ENCODE peak calls at places on chromosomes 6 and 20, in five cellular contexts. W is IMR-90, O is Caco-2, A is iPS DF 6.9, D is brain microvascular endothelial cell. Q is an unnamed sample.

GRCh38 chr20:57707320-57707719 is 2.5 kb downstream of the PMEPA1 start:
- DNase-seq in W (no peak), O (no peak), A (no peak), D (no peak), Q (no peak)

GRCh38 chr20:51275181-51275580 is 252.3 kb upstream of the KCNG1 start:
- DNase-seq in W (peak; percentile 4), O (no peak), A (no peak), D (no peak), Q (no peak)

GRCh38 chr20:31260326-31260932 is 3.0 kb downstream of the DEFB115 start:
- DNase-seq in W (no peak), O (peak; percentile 63), A (no peak), D (no peak), Q (peak; percentile 21)

GRCh38 chr6:144718431-144718830 is 433.3 kb downstream of the UTRN start:
- DNase-seq in W (peak; percentile 55), O (no peak), A (no peak), D (peak; percentile 16), Q (peak; percentile 63)

GRCh38 chr6:151400473-151400872 is 9.1 kb upstream of the ZBTB2 start:
- DNase-seq in W (peak; percentile 75), O (no peak), A (no peak), D (peak; percentile 47), Q (no peak)

GRCh38 chr20:16479666-16480065 is 93.6 kb downstream of the KIF16B start:
- DNase-seq in W (peak; percentile 28), O (peak; percentile 41), A (no peak), D (no peak), Q (peak; percentile 33)

GRCh38 chr6:153312633-153313032 is 181.6 kb upstream of the RGS17 start:
- DNase-seq in W (peak; percentile 35), O (no peak), A (no peak), D (peak; percentile 35), Q (peak; percentile 86)

GRCh38 chr20:50345712-50346371 is 155.2 kb downstream of the CEBPB start:
- DNase-seq in W (no peak), O (peak; percentile 46), A (no peak), D (no peak), Q (no peak)

GRCh38 chr6:43455034-43455747 is at the start of gene DLK2:
- DNase-seq in W (no peak), O (no peak), A (no peak), D (no peak), Q (no peak)

GRCh38 chr6:939526-940252 is 246.8 kb upstream of the EXOC2 start:
- DNase-seq in W (no peak), O (no peak), A (no peak), D (no peak), Q (no peak)

GRCh38 chr6:170286246-170286933 is 4.5 kb downstream of the DLL1 start:
- DNase-seq in W (no peak), O (peak; percentile 26), A (no peak), D (no peak), Q (no peak)

GRCh38 chr20:48380661-48381060 is 447.1 kb downstream of the PREX1 start:
- DNase-seq in W (no peak), O (no peak), A (no peak), D (no peak), Q (no peak)

GRCh38 chr6:156949376-156949775 is 172.2 kb downstream of the ARID1B start:
- DNase-seq in W (peak; percentile 81), O (no peak), A (no peak), D (peak; percentile 76), Q (peak; percentile 90)

GRCh38 chr20:19249515-19249914 is 37.1 kb downstream of the SLC24A3 start:
- DNase-seq in W (peak; percentile 2), O (no peak), A (no peak), D (no peak), Q (peak; percentile 31)

GRCh38 chr6:3039384-3039783 is 28.9 kb upstream of the RIPK1 start:
- DNase-seq in W (no peak), O (no peak), A (no peak), D (no peak), Q (no peak)

GRCh38 chr6:10210052-10210451 is 204.8 kb downstream of the TFAP2A start:
- DNase-seq in W (no peak), O (no peak), A (no peak), D (peak; percentile 24), Q (peak; percentile 66)

GRCh38 chr20:25389381-25389857 is 1.2 kb downstream of the ABHD12 start:
- DNase-seq in W (peak; percentile 57), O (no peak), A (no peak), D (peak; percentile 23), Q (peak; percentile 26)

GRCh38 chr6:143060806-143061596 is at the start of gene AIG1:
- DNase-seq in W (no peak), O (no peak), A (no peak), D (peak; percentile 33), Q (peak; percentile 42)

GRCh38 chr6:140445474-140446004 is 1071.1 kb upstream of the CITED2 start:
- DNase-seq in W (peak; percentile 53), O (no peak), A (no peak), D (peak; percentile 27), Q (peak; percentile 30)

GRCh38 chr6:120198033-120198432 is 848.5 kb upstream of the MAN1A1 start:
- DNase-seq in W (no peak), O (no peak), A (no peak), D (peak; percentile 86), Q (peak; percentile 92)

GRCh38 chr6:98986216-98986615 is 38.5 kb upstream of the FBXL4 start:
- DNase-seq in W (no peak), O (no peak), A (no peak), D (no peak), Q (no peak)

GRCh38 chr20:48970681-48971370 is 49.3 kb downstream of the ARFGEF2 start:
- DNase-seq in W (no peak), O (no peak), A (no peak), D (no peak), Q (no peak)

GRCh38 chr6:125888989-125889656 is 67.4 kb upstream of the HINT3 start:
- DNase-seq in W (peak; percentile 40), O (no peak), A (no peak), D (peak; percentile 54), Q (peak; percentile 74)

GRCh38 chr6:107621216-107621940 is 131.5 kb downstream of the SOBP start:
- DNase-seq in W (no peak), O (no peak), A (no peak), D (no peak), Q (no peak)

GRCh38 chr20:45826381-45827019 is 612 bp downstream of the TNNC2 start:
- DNase-seq in W (peak; percentile 31), O (no peak), A (no peak), D (peak; percentile 39), Q (no peak)

GRCh38 chr20:20435453-20435852 is 67.5 kb downstream of the INSM1 start:
- DNase-seq in W (no peak), O (no peak), A (no peak), D (no peak), Q (no peak)

GRCh38 chr6:68575765-68576439 is 59.2 kb upstream of the ADGRB3 start:
- DNase-seq in W (no peak), O (peak; percentile 33), A (no peak), D (no peak), Q (no peak)

GRCh38 chr20:48956052-48956451 is 34.5 kb downstream of the ARFGEF2 start:
- DNase-seq in W (no peak), O (no peak), A (no peak), D (no peak), Q (no peak)

GRCh38 chr20:38897267-38897666 is 28.9 kb upstream of the FAM83D start:
- DNase-seq in W (no peak), O (no peak), A (no peak), D (no peak), Q (no peak)

GRCh38 chr20:24742989-24743388 is 206.1 kb upstream of the CST7 start:
- DNase-seq in W (no peak), O (no peak), A (no peak), D (no peak), Q (no peak)

GRCh38 chr20:389220-389619 is 8.7 kb downstream of the TRIB3 start:
- DNase-seq in W (no peak), O (no peak), A (no peak), D (no peak), Q (no peak)
- H3K36me3 ChIP-seq in W (peaks cover 44% of the 10 kb centered on the region), O (peaks cover 6% of the 10 kb centered on the region), A (peaks cover 3% of the 10 kb centered on the region), D (peaks cover 25% of the 10 kb centered on the region), Q (peaks cover 58% of the 10 kb centered on the region)

DNA sequence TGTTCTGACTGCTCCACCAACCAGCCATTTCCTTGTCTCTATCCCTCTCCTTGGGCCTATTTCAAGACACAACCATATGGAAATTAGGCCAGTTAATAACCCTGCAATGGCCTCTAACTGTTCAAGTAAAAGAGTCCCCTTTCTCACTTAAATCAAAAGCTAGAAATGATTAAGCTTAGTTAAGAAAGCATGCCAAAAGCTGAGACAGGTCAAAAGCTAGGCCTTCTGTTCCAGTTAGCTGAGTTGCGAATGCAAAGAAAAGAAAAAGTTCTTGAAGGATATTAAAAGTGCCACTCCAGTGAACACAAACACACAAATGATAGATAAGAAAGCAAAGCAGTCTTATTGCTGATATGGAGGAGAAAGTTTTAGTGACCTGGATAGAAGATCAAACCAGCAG is 22.5 kb downstream of the SERINC1 start:
- DNase-seq in W (no peak), O (no peak), A (no peak), D (no peak), Q (no peak)
- H3K36me3 ChIP-seq in W (peaks cover 28% of the 10 kb centered on the region), O (no peaks in the 10 kb centered on the region), A (no peaks in the 10 kb centered on the region), D (peaks cover 46% of the 10 kb centered on the region), Q (peaks cover 9% of the 10 kb centered on the region)

DNA sequence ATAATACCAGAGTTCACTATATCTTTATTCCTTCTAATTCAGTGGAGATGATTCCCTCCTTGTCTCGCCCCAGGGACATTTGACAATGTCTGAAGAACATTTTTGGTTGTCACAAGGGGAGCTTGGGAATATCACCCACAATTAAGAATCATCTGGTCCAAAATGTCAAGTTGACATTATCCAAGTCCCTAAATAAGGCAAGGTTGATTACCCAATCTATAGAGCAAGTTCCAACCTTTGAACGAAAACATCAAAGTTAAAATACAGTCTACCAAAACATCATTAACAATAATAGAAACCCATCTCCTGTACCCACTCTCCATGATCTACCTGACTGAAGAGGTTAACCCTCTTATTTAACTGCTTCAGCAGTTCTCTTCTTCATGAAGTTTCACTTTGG is 15.6 kb downstream of the DEK start:
- DNase-seq in W (no peak), O (no peak), A (no peak), D (no peak), Q (no peak)
- H3K36me3 ChIP-seq in W (peaks cover 27% of the 10 kb centered on the region), O (peaks cover under 1% of the 10 kb centered on the region), A (peaks cover 8% of the 10 kb centered on the region), D (peaks cover 3% of the 10 kb centered on the region), Q (peaks cover 3% of the 10 kb centered on the region)

GRCh38 chr20:34578521-34579147 is 20.1 kb downstream of the MAP1LC3A start:
- DNase-seq in W (no peak), O (no peak), A (no peak), D (no peak), Q (no peak)

GRCh38 chr20:34580588-34580940 is 22.0 kb downstream of the MAP1LC3A start:
- DNase-seq in W (no peak), O (no peak), A (no peak), D (no peak), Q (no peak)

GRCh38 chr20:34579936-34580587 is 21.5 kb downstream of the MAP1LC3A start:
- DNase-seq in W (peak; percentile 34), O (no peak), A (no peak), D (no peak), Q (peak; percentile 44)

GRCh38 chr20:34578040-34578439 is 19.5 kb downstream of the MAP1LC3A start:
- DNase-seq in W (peak; percentile 39), O (no peak), A (no peak), D (no peak), Q (no peak)

DNA sequence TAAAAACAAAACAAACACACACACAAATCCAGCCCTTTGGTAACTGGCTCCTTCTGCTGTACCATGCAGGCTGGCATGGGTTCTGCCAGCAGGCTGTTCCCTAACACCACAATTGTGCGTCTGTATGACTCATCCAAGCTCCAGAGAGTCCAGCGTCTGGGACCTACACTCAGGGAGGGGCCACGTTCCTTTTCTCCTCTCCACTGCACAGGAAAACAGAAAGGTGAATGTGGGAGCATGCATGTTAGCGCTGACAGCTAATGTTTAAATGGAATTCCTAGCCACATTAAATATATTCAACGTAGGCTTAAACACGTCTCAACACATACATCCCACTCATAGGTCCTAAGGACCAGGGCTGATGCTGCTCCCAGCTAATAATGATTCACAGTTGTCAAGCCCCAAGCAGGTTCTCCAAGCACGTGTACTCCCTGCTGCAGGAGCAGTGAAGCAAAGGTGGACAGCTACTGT is 20.7 kb downstream of the MAP1LC3A start:
- DNase-seq in W (peak; percentile 82), O (no peak), A (no peak), D (peak; percentile 77), Q (peak; percentile 99)
- H3K36me3 ChIP-seq in W (no peaks in the 10 kb centered on the region), O (no peaks in the 10 kb centered on the region), A (peaks cover 2% of the 10 kb centered on the region), D (no peaks in the 10 kb centered on the region), Q (peaks cover 1% of the 10 kb centered on the region)

Q was measured in bronchial epithelial cell.